ENCODE peak calls at places on chromosomes 11 and 22, in five cellular contexts. U is activated CD4-positive, alpha-beta memory T cell treated with anti-CD3 and anti-CD28 coated beads, Interleukin-2, amount 10 ng/mL, durations not matched to agents 7 days and 5 days; J is dermis blood vessel endothelial cell; T is naive B cell; N is COR-L47. L is an unnamed sample.
A peak's percentile ranks its signal among the peaks of the same experiment; 100 is the strongest.

GRCh38 chr11:81237139-81237538 is 1496.5 kb downstream of the FAM181B start:
- DNase-seq in U (no peak), J (no peak), T (no peak), N (peak; percentile 15), L (no peak)

GRCh38 chr11:5242933-5243844 is 6.5 kb downstream of the HBG1 start:
- DNase-seq in U (no peak), J (no peak), T (no peak), N (no peak), L (no peak)

GRCh38 chr11:68954970-68955958 is 25.5 kb downstream of the MRGPRD start:
- DNase-seq in U (no peak), J (peak; percentile 72), T (no peak), N (no peak), L (no peak)

GRCh38 chr11:23789938-23790371 is 706.9 kb upstream of the LUZP2 start:
- DNase-seq in U (no peak), J (no peak), T (no peak), N (no peak), L (no peak)

GRCh38 chr22:18120941-18121340 is 10.3 kb downstream of the TUBA8 start:
- DNase-seq in U (no peak), J (no peak), T (no peak), N (no peak), L (no peak)

GRCh38 chr11:697811-698311 is 2.2 kb downstream of the TMEM80 start:
- DNase-seq in U (no peak), J (no peak), T (no peak), N (no peak), L (no peak)

GRCh38 chr11:117772360-117772759 is 24.7 kb downstream of the DSCAML1 start:
- DNase-seq in U (no peak), J (no peak), T (no peak), N (no peak), L (no peak)

GRCh38 chr11:72754149-72754543 is 1.9 kb upstream of the ARAP1 start:
- DNase-seq in U (no peak), J (no peak), T (no peak), N (no peak), L (no peak)

GRCh38 chr11:119699227-119699626 is 29.8 kb downstream of the NECTIN1 start:
- DNase-seq in U (no peak), J (no peak), T (no peak), N (no peak), L (no peak)

GRCh38 chr11:133011604-133012003 is 520.7 kb downstream of the OPCML start:
- DNase-seq in U (no peak), J (no peak), T (no peak), N (no peak), L (no peak)

GRCh38 chr11:33691051-33691864 is 9.4 kb downstream of the C11orf91 start:
- DNase-seq in U (no peak), J (no peak), T (no peak), N (no peak), L (no peak)

GRCh38 chr11:116312560-116313340 is 460.0 kb downstream of the BUD13 start:
- DNase-seq in U (no peak), J (peak; percentile 74), T (no peak), N (peak; percentile 91), L (no peak)

L was measured in GM06990.